ENCODE peak calls at places on chromosomes 1 and 21, in five cellular contexts. One of them, this sample, is unnamed.

GRCh38 chr1:211589782-211590721 is 11.1 kb upstream of the SLC30A1 start:
- DNase-seq in psoas muscle: peak; percentile 79
- DNase-seq in GM13976: no peak
- DNase-seq in IMR-90: peak; percentile 62
- DNase-seq in AG04450: no peak
- DNase-seq in this sample: no peak

GRCh38 chr1:29094433-29094832 is 29.3 kb downstream of the TMEM200B start:
- DNase-seq in psoas muscle: no peak
- DNase-seq in IMR-90: no peak
- DNase-seq in GM13976: no peak
- DNase-seq in AG04450: no peak
- DNase-seq in this sample: no peak

GRCh38 chr1:183227963-183228649 is 42.0 kb downstream of the LAMC2 start:
- DNase-seq in AG04450: no peak
- DNase-seq in IMR-90: peak; percentile 41
- DNase-seq in psoas muscle: peak; percentile 45
- DNase-seq in GM13976: peak; percentile 71
- DNase-seq in this sample: no peak

GRCh38 chr1:109535481-109535880 is 4.2 kb upstream of the GPR61 start:
- DNase-seq in AG04450: no peak
- DNase-seq in IMR-90: no peak
- DNase-seq in GM13976: no peak
- DNase-seq in psoas muscle: no peak
- DNase-seq in this sample: no peak

GRCh38 chr1:96466842-96467241 is 254.7 kb upstream of the PTBP2 start:
- DNase-seq in IMR-90: no peak
- DNase-seq in GM13976: no peak
- DNase-seq in psoas muscle: no peak
- DNase-seq in AG04450: no peak
- DNase-seq in this sample: no peak

GRCh38 chr1:243562473-243562872 is 287.6 kb downstream of the AKT3 start:
- DNase-seq in IMR-90: no peak
- DNase-seq in AG04450: no peak
- DNase-seq in GM13976: no peak
- DNase-seq in psoas muscle: no peak
- DNase-seq in this sample: no peak

GRCh38 chr21:34012640-34013039 is 60.7 kb upstream of the MRPS6 start:
- DNase-seq in GM13976: no peak
- DNase-seq in IMR-90: no peak
- DNase-seq in AG04450: no peak
- DNase-seq in psoas muscle: no peak
- DNase-seq in this sample: no peak

GRCh38 chr1:178484698-178485225 is 12.0 kb downstream of the CLEC20A start:
- DNase-seq in GM13976: peak; percentile 6
- DNase-seq in IMR-90: no peak
- DNase-seq in AG04450: no peak
- DNase-seq in psoas muscle: no peak
- DNase-seq in this sample: no peak

GRCh38 chr1:228317411-228317828 is 89.2 kb downstream of the TRIM11 start:
- DNase-seq in psoas muscle: no peak
- DNase-seq in AG04450: no peak
- DNase-seq in GM13976: no peak
- DNase-seq in IMR-90: no peak
- DNase-seq in this sample: no peak

GRCh38 chr1:33735624-33736023 is 128.3 kb upstream of the HMGB4 start:
- DNase-seq in IMR-90: no peak
- DNase-seq in GM13976: no peak
- DNase-seq in psoas muscle: no peak
- DNase-seq in AG04450: no peak
- DNase-seq in this sample: no peak

GRCh38 chr21:15741510-15741909 is 11.7 kb downstream of the USP25 start:
- DNase-seq in GM13976: no peak
- DNase-seq in psoas muscle: no peak
- DNase-seq in AG04450: no peak
- DNase-seq in IMR-90: peak; percentile 67
- DNase-seq in this sample: no peak

GRCh38 chr1:196732526-196732925 is 42.1 kb upstream of the CFHR3 start:
- DNase-seq in GM13976: no peak
- DNase-seq in psoas muscle: no peak
- DNase-seq in IMR-90: no peak
- DNase-seq in AG04450: no peak
- DNase-seq in this sample: no peak

GRCh38 chr21:36719614-36720013 is 20.7 kb downstream of the SIM2 start:
- DNase-seq in psoas muscle: no peak
- DNase-seq in GM13976: no peak
- DNase-seq in AG04450: no peak
- DNase-seq in IMR-90: no peak
- DNase-seq in this sample: no peak

GRCh38 chr1:206935491-206936067 is 10.7 kb downstream of the PIGR start:
- DNase-seq in IMR-90: peak; percentile 7
- DNase-seq in GM13976: peak; percentile 75
- DNase-seq in psoas muscle: no peak
- DNase-seq in AG04450: peak; percentile 2
- DNase-seq in this sample: peak; percentile 42

GRCh38 chr1:192592981-192593683 is 17.6 kb downstream of the RGS1 start:
- DNase-seq in psoas muscle: no peak
- DNase-seq in AG04450: no peak
- DNase-seq in IMR-90: peak; percentile 12
- DNase-seq in GM13976: no peak
- DNase-seq in this sample: no peak

GRCh38 chr1:150259758-150260669 is 2.4 kb downstream of the CA14 start:
- DNase-seq in GM13976: no peak
- DNase-seq in AG04450: no peak
- DNase-seq in psoas muscle: no peak
- DNase-seq in IMR-90: no peak
- DNase-seq in this sample: no peak

GRCh38 chr1:52294580-52294979 is 71.4 kb downstream of the CC2D1B start:
- DNase-seq in GM13976: no peak
- DNase-seq in psoas muscle: no peak
- DNase-seq in AG04450: no peak
- DNase-seq in IMR-90: peak; percentile 33
- DNase-seq in this sample: no peak

GRCh38 chr1:17012775-17013501 is 1.2 kb upstream of the ATP13A2 start:
- DNase-seq in GM13976: no peak
- DNase-seq in AG04450: no peak
- DNase-seq in IMR-90: no peak
- DNase-seq in psoas muscle: no peak
- DNase-seq in this sample: no peak

GRCh38 chr1:17013598-17014320 is 2.0 kb upstream of the ATP13A2 start:
- DNase-seq in psoas muscle: no peak
- DNase-seq in AG04450: no peak
- DNase-seq in GM13976: peak; percentile 30
- DNase-seq in IMR-90: no peak
- DNase-seq in this sample: no peak

GRCh38 chr1:17010601-17011438 is 908 bp downstream of the ATP13A2 start:
- DNase-seq in IMR-90: peak; percentile 13
- DNase-seq in psoas muscle: peak; percentile 71
- DNase-seq in AG04450: no peak
- DNase-seq in GM13976: peak; percentile 52
- DNase-seq in this sample: no peak

GRCh38 chr1:17009706-17010105 is 2.0 kb downstream of the ATP13A2 start:
- DNase-seq in GM13976: peak; percentile 31
- DNase-seq in AG04450: no peak
- DNase-seq in psoas muscle: no peak
- DNase-seq in IMR-90: no peak
- DNase-seq in this sample: no peak

GRCh38 chr1:17011439-17012307 is at the start of gene ATP13A2:
- DNase-seq in GM13976: peak; percentile 93
- DNase-seq in AG04450: no peak
- DNase-seq in psoas muscle: peak; percentile 82
- DNase-seq in IMR-90: peak; percentile 56
- DNase-seq in this sample: peak; percentile 83
- TF ChIP-seq CTCF in GM13976: no peak
- TF ChIP-seq CTCF in AG04450: no peak
- TF ChIP-seq CTCF in psoas muscle: no peak
- TF ChIP-seq CTCF in IMR-90: no peak
- TF ChIP-seq CTCF in this sample: no peak

GRCh38 chr1:218674280-218674773 is 329.2 kb downstream of the TGFB2 start:
- DNase-seq in AG04450: peak; percentile 45
- DNase-seq in IMR-90: peak; percentile 83
- DNase-seq in GM13976: no peak
- DNase-seq in psoas muscle: no peak
- DNase-seq in this sample: peak; percentile 37
- TF ChIP-seq CTCF in AG04450: no peak
- TF ChIP-seq CTCF in IMR-90: no peak
- TF ChIP-seq CTCF in GM13976: no peak
- TF ChIP-seq CTCF in psoas muscle: no peak
- TF ChIP-seq CTCF in this sample: no peak

DNA sequence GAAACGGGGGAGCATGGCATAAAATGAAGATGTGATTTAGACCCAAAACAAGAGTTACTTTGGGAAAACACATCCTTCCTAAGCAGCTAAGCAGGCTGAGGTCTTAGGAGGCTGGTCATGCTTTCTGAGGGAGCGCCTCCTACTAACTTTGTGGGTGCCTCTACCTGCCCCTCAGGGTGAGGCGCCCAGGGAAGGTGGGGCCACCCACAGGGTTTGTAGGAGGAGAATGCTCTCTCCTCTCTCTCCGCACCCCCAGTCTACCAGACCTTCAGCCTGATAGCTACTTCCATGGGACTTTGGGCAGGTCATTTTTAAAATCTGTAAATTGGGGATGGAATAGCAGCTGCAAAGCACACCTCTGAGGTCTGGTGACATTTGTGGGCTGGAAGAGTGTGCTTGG is 23.8 kb downstream of the SLC27A3 start:
- DNase-seq in IMR-90: no peak
- DNase-seq in AG04450: no peak
- DNase-seq in GM13976: no peak
- DNase-seq in psoas muscle: no peak
- DNase-seq in this sample: no peak
- TF ChIP-seq CTCF in IMR-90: no peak
- TF ChIP-seq CTCF in AG04450: no peak
- TF ChIP-seq CTCF in GM13976: no peak
- TF ChIP-seq CTCF in psoas muscle: no peak
- TF ChIP-seq CTCF in this sample: no peak

GRCh38 chr21:30102881-30103280 is 63.7 kb downstream of the CLDN17 start:
- DNase-seq in GM13976: no peak
- DNase-seq in AG04450: no peak
- DNase-seq in IMR-90: no peak
- DNase-seq in psoas muscle: no peak
- DNase-seq in this sample: no peak

GRCh38 chr21:30101967-30102366 is 64.6 kb downstream of the CLDN17 start:
- DNase-seq in GM13976: no peak
- DNase-seq in psoas muscle: no peak
- DNase-seq in IMR-90: no peak
- DNase-seq in AG04450: no peak
- DNase-seq in this sample: no peak

DNA sequence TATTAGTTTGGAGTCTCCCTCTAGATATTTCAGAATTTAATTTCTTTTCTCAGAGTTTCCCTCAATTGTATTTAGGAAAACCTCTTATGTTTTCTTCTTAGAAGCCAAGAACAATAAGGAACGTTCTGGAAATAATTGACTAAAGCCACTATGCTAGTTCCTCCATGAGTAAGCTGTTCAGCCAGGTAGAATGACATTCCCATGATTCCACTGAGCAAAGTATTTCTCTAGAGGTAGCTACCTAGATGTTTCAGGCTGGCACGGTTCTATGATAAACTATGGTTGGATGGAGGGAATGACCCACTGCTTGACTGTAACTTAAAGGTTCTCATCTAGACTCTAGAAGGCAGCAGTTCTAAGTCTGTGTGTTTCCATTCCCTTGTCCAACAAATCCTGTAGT is 62.4 kb downstream of the CLDN17 start:
- DNase-seq in AG04450: no peak
- DNase-seq in psoas muscle: no peak
- DNase-seq in IMR-90: no peak
- DNase-seq in GM13976: no peak
- DNase-seq in this sample: no peak
- TF ChIP-seq CTCF in AG04450: no peak
- TF ChIP-seq CTCF in psoas muscle: no peak
- TF ChIP-seq CTCF in IMR-90: no peak
- TF ChIP-seq CTCF in GM13976: no peak
- TF ChIP-seq CTCF in this sample: no peak

GRCh38 chr1:43932786-43933385 is 715 bp upstream of the ARTN start:
- DNase-seq in AG04450: no peak
- DNase-seq in psoas muscle: no peak
- DNase-seq in IMR-90: peak; percentile 74
- DNase-seq in GM13976: peak; percentile 44
- DNase-seq in this sample: no peak

GRCh38 chr1:43931711-43932660 is 1.6 kb upstream of the ARTN start:
- DNase-seq in psoas muscle: no peak
- DNase-seq in AG04450: no peak
- DNase-seq in IMR-90: no peak
- DNase-seq in GM13976: no peak
- DNase-seq in this sample: no peak

GRCh38 chr1:43933386-43934278 is at the start of gene ARTN:
- DNase-seq in IMR-90: no peak
- DNase-seq in GM13976: no peak
- DNase-seq in psoas muscle: no peak
- DNase-seq in AG04450: no peak
- DNase-seq in this sample: no peak

GRCh38 chr1:43930949-43931275 is 2.7 kb upstream of the ARTN start:
- DNase-seq in AG04450: no peak
- DNase-seq in GM13976: no peak
- DNase-seq in IMR-90: no peak
- DNase-seq in psoas muscle: no peak
- DNase-seq in this sample: no peak

GRCh38 chr1:43930168-43930948 is 3.2 kb upstream of the ARTN start:
- DNase-seq in AG04450: no peak
- DNase-seq in psoas muscle: no peak
- DNase-seq in IMR-90: no peak
- DNase-seq in GM13976: peak; percentile 52
- DNase-seq in this sample: no peak
- TF ChIP-seq CTCF in AG04450: peak; percentile 32
- TF ChIP-seq CTCF in psoas muscle: peak; percentile 36
- TF ChIP-seq CTCF in IMR-90: peak; percentile 19
- TF ChIP-seq CTCF in GM13976: peak; percentile 13
- TF ChIP-seq CTCF in this sample: peak; percentile 51

DNA sequence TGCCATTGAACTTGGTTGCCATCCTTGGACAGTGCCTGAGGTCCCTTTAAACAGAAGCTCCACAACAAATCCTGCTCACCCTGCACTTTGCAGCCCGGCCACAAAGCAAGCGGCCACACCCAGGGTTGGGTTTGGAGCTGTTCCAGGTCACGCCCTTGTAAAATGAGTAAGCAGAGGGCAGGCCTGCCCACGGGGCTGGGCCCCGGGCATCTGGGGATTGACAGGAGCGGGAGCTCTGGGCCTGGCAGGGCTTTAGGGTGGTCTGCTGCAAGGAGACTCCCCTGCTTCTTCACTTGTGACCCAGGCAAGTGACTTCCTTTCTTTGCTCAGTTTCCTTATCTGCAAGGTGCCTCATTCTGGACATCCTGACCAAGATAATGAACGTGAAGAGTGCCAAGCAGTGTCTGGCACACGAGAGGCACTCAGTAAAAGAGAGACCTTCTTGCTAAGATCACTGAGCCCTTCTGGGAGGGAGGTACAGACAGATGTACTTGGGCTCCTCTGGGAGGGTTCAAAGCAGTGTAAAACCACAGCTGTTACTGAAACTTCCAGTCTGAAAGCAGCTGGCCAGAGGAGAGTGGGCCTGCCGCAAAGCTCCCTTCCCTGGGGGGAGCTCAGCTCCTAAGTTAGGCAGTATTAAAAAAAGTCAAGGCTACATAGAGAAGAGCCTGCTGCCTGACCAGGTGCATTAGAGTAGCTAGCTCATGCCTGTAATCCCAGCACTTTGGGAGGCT is 2.6 kb downstream of the E2F2 start:
- DNase-seq in AG04450: no peak
- DNase-seq in IMR-90: peak; percentile 46
- DNase-seq in psoas muscle: peak; percentile 85
- DNase-seq in GM13976: peak; percentile 73
- DNase-seq in this sample: no peak
- TF ChIP-seq CTCF in AG04450: no peak
- TF ChIP-seq CTCF in IMR-90: no peak
- TF ChIP-seq CTCF in psoas muscle: no peak
- TF ChIP-seq CTCF in GM13976: no peak
- TF ChIP-seq CTCF in this sample: no peak

GRCh38 chr1:17759114-17759513 is 4.0 kb downstream of the ACTL8 start:
- DNase-seq in GM13976: no peak
- DNase-seq in AG04450: no peak
- DNase-seq in psoas muscle: no peak
- DNase-seq in IMR-90: no peak
- DNase-seq in this sample: no peak
- TF ChIP-seq CTCF in GM13976: peak; percentile 13
- TF ChIP-seq CTCF in AG04450: peak; percentile 25
- TF ChIP-seq CTCF in psoas muscle: no peak
- TF ChIP-seq CTCF in IMR-90: peak; percentile 26
- TF ChIP-seq CTCF in this sample: peak; percentile 37

This sample was measured in mesothelial cell of epicardium.